ENCODE peak calls at places on chromosomes 2 and 18, in nine cellular contexts. G is neural crest cell, D is psoas muscle, Y is nephron progenitor cell, B is breast epithelium, F is brain microvascular endothelial cell, J is dorsolateral prefrontal cortex, M is pancreas, S is endothelial cell. E is an unnamed sample.

GRCh38 chr18:37396981-37397720 is 168.4 kb downstream of the CELF4 start:
- DNase-seq in S (no peak), B (no peak), G (no peak), J (no peak), M (no peak), F (no peak), D (no peak), Y (no peak), E (no peak)

GRCh38 chr2:140654565-140654964 is 1476.3 kb downstream of the LRP1B start:
- DNase-seq in J (no peak), Y (no peak), D (no peak), S (no peak), M (no peak), F (no peak), B (no peak), G (no peak), E (no peak)

GRCh38 chr2:31373127-31373526 is 41.4 kb downstream of the XDH start:
- DNase-seq in J (no peak), F (no peak), B (no peak), G (no peak), Y (no peak), D (no peak), M (no peak), S (no peak), E (no peak)

GRCh38 chr2:5231287-5231686 is 460.9 kb upstream of the SOX11 start:
- DNase-seq in B (no peak), F (no peak), J (no peak), M (no peak), S (no peak), D (no peak), Y (no peak), G (no peak), E (no peak)

GRCh38 chr2:65199891-65200290 is 27.7 kb upstream of the ACTR2 start:
- DNase-seq in B (no peak), J (no peak), M (no peak), G (no peak), D (no peak), Y (no peak), F (peak), S (no peak), E (no peak)

GRCh38 chr18:74609535-74609934 is 11.9 kb downstream of the ZNF407 start:
- DNase-seq in F (peak), S (no peak), G (no peak), Y (no peak), B (no peak), D (no peak), M (no peak), J (no peak), E (no peak)

GRCh38 chr2:26986576-26986975 is 16.1 kb downstream of the MAPRE3 start:
- DNase-seq in G (no peak), Y (no peak), D (no peak), S (no peak), F (no peak), B (no peak), J (no peak), M (no peak), E (no peak)

GRCh38 chr2:207863345-207863744 is 93.6 kb upstream of the FZD5 start:
- DNase-seq in F (no peak), D (no peak), J (no peak), Y (no peak), S (no peak), B (no peak), M (no peak), G (no peak), E (no peak)

GRCh38 chr2:43318791-43319190 is 92.4 kb upstream of the ZFP36L2 start:
- DNase-seq in F (no peak), S (no peak), M (no peak), G (no peak), J (no peak), D (no peak), Y (no peak), B (no peak), E (no peak)

GRCh38 chr2:163698857-163699256 is 37.0 kb downstream of the FIGN start:
- DNase-seq in F (peak), G (no peak), Y (no peak), M (no peak), S (no peak), B (no peak), J (no peak), D (no peak), E (no peak)

GRCh38 chr2:194294156-194294555 is 1362.9 kb upstream of the SLC39A10 start:
- DNase-seq in G (no peak), Y (no peak), D (no peak), F (no peak), M (no peak), B (no peak), J (no peak), S (no peak), E (no peak)

GRCh38 chr2:105812180-105813044 is 67.7 kb downstream of the NCK2 start:
- DNase-seq in B (peak), D (no peak), S (no peak), F (peak), J (no peak), Y (no peak), G (no peak), M (no peak), E (no peak)

GRCh38 chr18:22067682-22068081 is 101.7 kb upstream of the GATA6 start:
- DNase-seq in M (no peak), F (no peak), B (no peak), J (no peak), G (no peak), S (no peak), Y (no peak), D (no peak), E (no peak)

GRCh38 chr18:25621682-25622081 is 269.7 kb upstream of the ZNF521 start:
- DNase-seq in F (no peak), G (no peak), B (no peak), J (no peak), Y (no peak), D (no peak), S (no peak), M (no peak), E (no peak)

GRCh38 chr2:28956415-28956826 is 24.7 kb upstream of the TOGARAM2 start:
- DNase-seq in S (peak), F (peak), G (peak), B (no peak), D (no peak), M (no peak), Y (peak), J (peak), E (no peak)
- TF ChIP-seq CTCF in S (no peak), F (peak), G (peak), B (no peak), D (no peak), M (no peak), Y (peak), J (no peak), E (peak)

GRCh38 chr2:134739261-134739878 is 20.6 kb upstream of the TMEM163 start:
- DNase-seq in M (no peak), F (no peak), J (no peak), G (no peak), Y (no peak), S (no peak), B (no peak), D (no peak), E (no peak)
- TF ChIP-seq CTCF in M (no peak), F (no peak), J (no peak), G (no peak), Y (no peak), S (no peak), B (no peak), D (no peak), E (no peak)

GRCh38 chr2:216327447-216327846 is 44.8 kb downstream of the MARCHF4 start:
- DNase-seq in B (no peak), M (no peak), F (no peak), S (no peak), J (no peak), Y (no peak), D (no peak), G (no peak), E (no peak)

DNA sequence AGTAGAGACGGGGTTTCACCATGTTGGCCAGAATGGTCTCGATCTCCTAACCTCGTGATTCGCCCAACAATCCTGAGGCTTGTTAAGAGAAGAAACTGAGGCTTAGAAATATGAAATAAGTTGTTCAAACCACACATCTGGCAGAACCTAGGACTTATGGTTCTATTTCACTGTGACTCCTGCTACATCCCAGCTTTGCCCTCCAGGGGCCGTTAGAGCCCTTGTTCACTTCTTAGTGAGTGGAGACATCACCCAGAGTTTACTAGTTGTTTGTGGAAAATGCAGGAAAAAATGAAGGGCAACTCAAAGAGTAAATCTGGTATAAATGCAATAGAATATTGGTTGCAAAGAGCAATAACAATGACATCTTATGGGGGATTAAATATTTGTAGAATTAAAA is 43.9 kb downstream of the MARCHF4 start:
- DNase-seq in F (peak), G (no peak), Y (no peak), M (no peak), J (no peak), B (no peak), D (no peak), S (no peak), E (no peak)
- TF ChIP-seq CTCF in F (peak), G (no peak), Y (no peak), M (no peak), J (no peak), B (no peak), D (no peak), S (no peak), E (no peak)

DNA sequence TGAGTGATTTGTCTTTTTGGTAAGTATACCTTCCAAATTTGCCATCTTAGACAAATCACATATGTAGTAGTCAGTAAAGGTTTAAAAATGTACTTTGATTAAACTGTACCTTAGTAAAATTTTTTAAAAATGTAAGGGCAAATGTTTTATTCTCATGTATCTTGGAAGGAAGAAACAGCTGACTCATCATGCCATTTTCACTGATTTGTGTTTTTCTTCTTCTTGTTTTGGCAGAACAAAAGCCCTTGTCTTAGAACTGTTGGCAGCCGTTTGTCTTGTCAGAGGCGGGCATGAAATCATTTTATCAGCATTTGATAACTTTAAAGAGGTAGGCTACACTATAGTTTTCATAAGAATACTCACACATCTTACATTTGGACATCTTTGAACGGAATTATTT is 136.5 kb downstream of the PRPF40A start:
- DNase-seq in B (no peak), S (no peak), D (no peak), M (no peak), G (no peak), Y (no peak), J (no peak), F (no peak), E (no peak)
- TF ChIP-seq CTCF in B (no peak), S (no peak), D (no peak), M (no peak), G (no peak), Y (no peak), J (no peak), F (no peak), E (no peak)

DNA sequence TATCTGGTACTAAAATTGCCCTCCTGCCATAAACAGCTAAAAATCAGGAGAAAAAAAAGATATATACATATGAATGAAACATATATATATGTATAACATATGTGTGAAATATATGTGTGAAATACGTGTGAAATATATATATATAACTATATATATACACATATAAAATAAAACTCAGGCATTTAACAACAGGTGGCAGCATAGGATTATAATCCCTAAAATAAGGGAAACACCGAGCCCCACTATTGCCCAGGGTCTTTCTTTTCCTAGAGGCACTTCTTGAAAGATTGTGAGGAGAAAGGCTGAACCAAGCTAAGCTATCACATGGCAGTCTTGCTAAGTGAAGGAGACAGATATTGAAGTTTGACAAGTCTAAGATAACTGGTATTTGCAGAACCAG is 65.9 kb upstream of the CYTIP start:
- DNase-seq in B (no peak), J (no peak), S (no peak), F (no peak), D (no peak), Y (no peak), M (no peak), G (no peak), E (no peak)
- TF ChIP-seq CTCF in B (no peak), J (peak), S (no peak), F (no peak), D (no peak), Y (no peak), M (no peak), G (no peak), E (peak)

GRCh38 chr2:63053235-63053888 is 2.7 kb downstream of the OTX1 start:
- DNase-seq in B (no peak), Y (peak), J (no peak), S (peak), F (no peak), M (no peak), G (no peak), D (no peak), E (no peak)

GRCh38 chr2:63054812-63055509 is 4.3 kb downstream of the OTX1 start:
- DNase-seq in D (no peak), J (no peak), M (no peak), G (no peak), S (no peak), B (no peak), Y (no peak), F (no peak), E (no peak)

GRCh38 chr2:63052411-63053234 is 2.0 kb downstream of the OTX1 start:
- DNase-seq in G (no peak), D (peak), J (no peak), B (no peak), Y (peak), M (peak), F (no peak), S (peak), E (no peak)

GRCh38 chr2:63055510-63056308 is 5.1 kb downstream of the OTX1 start:
- DNase-seq in J (no peak), M (peak), B (no peak), S (peak), Y (peak), F (no peak), G (peak), D (peak), E (peak)

GRCh38 chr2:63053889-63054725 is 3.5 kb downstream of the OTX1 start:
- DNase-seq in G (peak), D (peak), F (no peak), M (no peak), Y (peak), B (no peak), J (no peak), S (peak), E (peak)
- TF ChIP-seq CTCF in G (peak), D (no peak), F (peak), M (no peak), Y (peak), B (no peak), J (no peak), S (peak), E (peak)

DNA sequence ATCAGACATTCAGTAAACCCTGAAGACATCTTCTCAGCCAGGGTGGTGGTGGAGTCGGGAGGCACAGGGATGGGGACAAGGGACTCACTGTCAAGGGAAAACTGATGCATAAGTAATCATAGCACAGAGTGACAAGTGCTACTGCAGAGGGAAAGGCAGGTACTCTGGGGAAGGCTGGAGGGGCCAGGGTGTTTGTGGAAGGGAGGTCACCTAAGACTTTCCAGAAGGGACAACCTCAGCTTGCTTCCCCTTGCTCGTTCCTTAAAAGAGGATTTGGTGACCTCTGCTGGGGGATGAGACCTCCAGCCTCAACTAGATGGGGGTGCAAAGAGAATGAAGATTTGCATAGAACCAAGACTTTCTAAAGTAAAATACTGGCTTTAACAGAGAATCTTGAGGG is 99.5 kb downstream of the SLC4A3 start:
- DNase-seq in J (no peak), Y (no peak), M (no peak), D (no peak), F (no peak), S (no peak), G (no peak), B (no peak), E (no peak)
- TF ChIP-seq CTCF in J (no peak), Y (no peak), M (no peak), D (peak), F (peak), S (no peak), G (no peak), B (no peak), E (peak)

GRCh38 chr2:133192028-133192427 is 376.2 kb downstream of the NCKAP5 start:
- DNase-seq in D (no peak), Y (no peak), S (no peak), B (no peak), G (no peak), F (no peak), M (no peak), J (no peak), E (no peak)
- TF ChIP-seq CTCF in D (no peak), Y (no peak), S (peak), B (no peak), G (no peak), F (no peak), M (no peak), J (no peak), E (peak)

DNA sequence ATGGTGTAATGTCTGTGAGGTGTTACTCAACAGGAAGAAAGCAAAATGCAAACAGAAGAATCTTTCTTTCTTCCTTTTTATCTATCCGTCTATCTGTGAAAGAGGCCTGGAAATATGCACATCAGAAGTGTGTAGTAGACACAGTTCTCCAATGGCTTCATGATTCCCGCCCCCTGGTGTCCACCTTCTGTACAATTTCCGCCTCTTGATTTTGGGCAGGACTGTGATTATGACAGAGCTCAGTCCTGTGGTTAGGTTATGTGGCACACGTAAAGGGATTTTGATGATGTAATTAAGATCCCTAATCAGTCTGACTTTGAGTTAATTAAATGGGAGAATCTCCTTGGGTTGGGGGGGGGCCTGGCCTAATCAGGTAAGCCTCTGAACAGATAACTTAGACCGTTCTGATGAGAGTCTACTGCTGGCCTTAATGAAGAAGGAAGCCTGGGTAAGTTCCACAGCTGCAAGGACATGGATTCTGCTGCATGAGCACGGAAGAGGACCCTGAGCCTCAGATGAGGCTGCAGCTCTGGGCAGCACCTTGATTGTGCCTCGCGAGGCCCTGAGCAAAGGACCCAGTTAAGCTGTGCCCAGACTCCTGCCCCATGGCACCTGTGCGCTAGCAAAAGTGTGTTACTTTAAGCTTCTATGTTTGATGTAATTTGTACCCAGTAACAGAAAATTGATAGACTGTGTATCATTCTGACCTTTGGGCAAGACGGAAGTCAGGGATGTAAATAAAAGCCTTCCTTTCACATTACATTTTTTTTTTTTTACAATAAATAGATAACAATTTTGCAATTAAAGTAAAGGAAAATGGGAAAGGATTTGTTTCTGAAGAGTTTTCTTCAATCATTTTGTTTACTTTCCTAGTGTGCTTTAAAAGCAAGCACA is 11.3 kb upstream of the KCNF1 start:
- DNase-seq in Y (no peak), D (no peak), F (no peak), M (no peak), S (no peak), J (no peak), G (peak), B (no peak), E (no peak)
- TF ChIP-seq CTCF in Y (no peak), D (peak), F (peak), M (no peak), S (peak), J (no peak), G (peak), B (no peak), E (peak)

DNA sequence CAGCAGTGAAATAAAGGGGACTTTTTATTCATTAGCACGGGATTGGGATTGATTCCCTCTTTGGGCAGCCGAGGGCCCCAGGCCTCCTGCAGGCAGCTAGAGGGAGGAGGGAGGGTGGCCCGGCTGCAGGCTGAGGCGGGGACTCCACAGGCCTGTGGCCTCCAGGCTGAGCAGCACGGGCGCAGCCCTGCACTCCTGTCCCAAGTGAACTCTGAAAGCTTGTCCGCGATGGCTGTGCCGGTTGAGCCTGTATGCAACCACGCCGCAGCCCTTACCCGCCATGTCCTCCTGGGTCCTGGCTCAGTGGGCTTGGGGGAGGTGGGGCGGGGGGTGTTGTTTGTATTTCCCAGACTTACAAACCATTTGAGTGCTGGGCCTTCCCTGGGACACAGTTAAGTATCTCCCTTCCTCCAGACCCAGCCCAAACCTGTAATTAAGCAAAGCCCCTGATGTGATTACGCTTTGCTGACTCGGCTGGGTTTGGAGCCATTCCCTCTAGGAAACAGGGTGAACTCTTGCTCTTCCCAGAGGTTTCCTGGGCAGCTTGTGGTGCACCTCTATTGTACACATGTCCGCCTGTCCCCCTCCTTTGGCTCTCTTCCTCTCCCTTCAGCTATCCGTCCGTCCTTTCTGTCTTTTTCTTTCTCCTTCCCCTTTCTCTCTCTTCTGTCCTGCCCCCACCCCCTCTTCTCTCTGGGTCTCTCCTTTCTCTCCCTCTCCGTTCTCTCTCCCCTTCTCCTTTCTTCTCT is 5.3 kb downstream of the GLI2 start:
- DNase-seq in J (no peak), M (peak), S (peak), B (no peak), F (no peak), Y (peak), G (peak), D (no peak), E (no peak)
- TF ChIP-seq CTCF in J (no peak), M (no peak), S (no peak), B (no peak), F (peak), Y (no peak), G (peak), D (no peak), E (peak)